ENCODE peak calls at places on chromosomes 5 and 9, in four cellular contexts. D is heart left ventricle, I is ascending aorta, J is thoracic aorta. O is an unnamed sample.

GRCh38 chr9:134192311-134192950 is 28.1 kb upstream of the RNU6ATAC start:
- DNase-seq in D (no peak), I (peak; percentile 50), J (no peak), O (no peak)

GRCh38 chr9:120403543-120403856 is 176.5 kb downstream of the CDK5RAP2 start:
- DNase-seq in D (no peak), I (no peak), J (no peak), O (no peak)

GRCh38 chr5:132057498-132058255 is 2.8 kb upstream of the IL3 start:
- DNase-seq in D (no peak), I (no peak), J (no peak), O (peak; percentile 1)

GRCh38 chr5:178320281-178320855 is 87.8 kb upstream of the PHYKPL start:
- DNase-seq in D (no peak), I (no peak), J (no peak), O (no peak)

GRCh38 chr5:38226091-38226490 is 32.3 kb upstream of the EGFLAM start:
- DNase-seq in D (no peak), I (no peak), J (no peak), O (no peak)

GRCh38 chr5:12805165-12805698 is 901.0 kb upstream of the CTNND2 start:
- DNase-seq in D (no peak), I (no peak), J (no peak), O (no peak)

GRCh38 chr5:59081693-59082092 is 498.8 kb downstream of the RAB3C start:
- DNase-seq in D (no peak), I (no peak), J (no peak), O (no peak)

GRCh38 chr5:96864922-96865545 is 11.3 kb upstream of the ERAP2 start:
- DNase-seq in D (no peak), I (no peak), J (no peak), O (no peak)

GRCh38 chr5:127400946-127401670 is 110.5 kb downstream of the MEGF10 start:
- DNase-seq in D (no peak), I (no peak), J (no peak), O (no peak)

GRCh38 chr5:44506561-44506960 is 117.3 kb upstream of the FGF10 start:
- DNase-seq in D (no peak), I (no peak), J (no peak), O (no peak)

GRCh38 chr9:95724253-95724991 is 151.1 kb upstream of the ERCC6L2 start:
- DNase-seq in D (no peak), I (no peak), J (no peak), O (no peak)

GRCh38 chr5:97009212-97009898 is 73.5 kb downstream of the LNPEP start:
- DNase-seq in D (no peak), I (no peak), J (no peak), O (no peak)

GRCh38 chr9:95505676-95506437 is 10.9 kb downstream of the PTCH1 start:
- DNase-seq in D (peak; percentile 65), I (peak; percentile 68), J (no peak), O (peak; percentile 52)

GRCh38 chr9:72930828-72931227 is 22.0 kb downstream of the ALDH1A1 start:
- DNase-seq in D (no peak), I (no peak), J (no peak), O (no peak)

GRCh38 chr9:128689820-128690683 is 1.0 kb downstream of the SET start:
- DNase-seq in D (peak; percentile 54), I (peak; percentile 69), J (no peak), O (no peak)

GRCh38 chr9:99264070-99264469 is 42.0 kb downstream of the SEC61B start:
- DNase-seq in D (no peak), I (no peak), J (no peak), O (no peak)

GRCh38 chr9:5511935-5512580 is 1.7 kb downstream of the PDCD1LG2 start:
- DNase-seq in D (no peak), I (no peak), J (no peak), O (no peak)

GRCh38 chr5:1387059-1387755 is 42.3 kb upstream of the CLPTM1L start:
- DNase-seq in D (no peak), I (no peak), J (no peak), O (no peak)

GRCh38 chr5:120532835-120533234 is 68.7 kb downstream of the PRR16 start:
- DNase-seq in D (no peak), I (no peak), J (no peak), O (no peak)

GRCh38 chr5:132093310-132093709 is 19.7 kb downstream of the CSF2 start:
- DNase-seq in D (no peak), I (no peak), J (no peak), O (no peak)

GRCh38 chr9:127818574-127818973 is 15.9 kb downstream of the FPGS start:
- DNase-seq in D (no peak), I (no peak), J (no peak), O (no peak)

GRCh38 chr5:58018016-58018415 is 441.9 kb downstream of the PLK2 start:
- DNase-seq in D (no peak), I (no peak), J (no peak), O (no peak)

GRCh38 chr9:91075279-91075678 is 273.7 kb downstream of the SYK start:
- DNase-seq in D (no peak), I (peak; percentile 44), J (no peak), O (no peak)

GRCh38 chr5:87400305-87400899 is 12.3 kb downstream of the CCNH start:
- DNase-seq in D (no peak), I (no peak), J (no peak), O (no peak)

GRCh38 chr9:86589273-86589672 is 235.1 kb upstream of the TUT7 start:
- DNase-seq in D (no peak), I (no peak), J (no peak), O (no peak)

GRCh38 chr9:134895849-134896833 is 15.5 kb downstream of the FCN2 start:
- DNase-seq in D (peak; percentile 62), I (peak; percentile 58), J (no peak), O (peak; percentile 87)

GRCh38 chr9:14415947-14416346 is 102.0 kb upstream of the NFIB start:
- DNase-seq in D (no peak), I (no peak), J (no peak), O (no peak)

GRCh38 chr5:98749046-98749445 is 24.4 kb upstream of the RGMB start:
- DNase-seq in D (no peak), I (no peak), J (no peak), O (no peak)

GRCh38 chr5:180860273-180860886 is 696 bp downstream of the ZFP62 start:
- DNase-seq in D (no peak), I (no peak), J (no peak), O (peak; percentile 21)

GRCh38 chr9:130499804-130500263 is 55.1 kb downstream of the ASS1 start:
- DNase-seq in D (no peak), I (no peak), J (no peak), O (peak; percentile 31)

GRCh38 chr5:82265052-82265451 is 13.1 kb downstream of the RPS23 start:
- DNase-seq in D (no peak), I (no peak), J (no peak), O (no peak)
- H3K4me3 ChIP-seq in D (no peak overlapping the region), I (no peak overlapping the region), J (peak overlapping the region; percentile 16), O (no peak overlapping the region)

DNA sequence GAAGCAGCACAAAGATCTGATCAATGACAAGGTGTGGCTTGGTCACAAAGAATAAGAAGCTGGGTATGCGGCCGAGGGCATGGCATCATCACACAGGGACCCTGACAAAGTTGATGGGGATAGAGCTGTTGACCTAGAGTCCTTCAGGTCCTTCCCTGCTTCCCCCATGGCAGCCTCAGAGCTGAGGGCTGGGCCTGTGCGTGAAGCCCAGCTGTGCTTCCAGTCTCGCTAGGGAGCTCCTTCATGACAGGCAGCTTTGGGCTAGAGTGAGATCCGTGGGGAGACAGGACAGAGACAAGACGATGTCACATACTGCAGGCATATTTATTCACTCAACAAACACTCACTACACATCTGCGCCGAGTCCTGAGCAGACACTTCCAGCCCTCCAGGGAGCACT is 56.4 kb upstream of the NEURL1B start:
- DNase-seq in D (no peak), I (no peak), J (no peak), O (no peak)
- H3K27me3 ChIP-seq in D (no peaks in the 10 kb centered on the region), I (no peaks in the 10 kb centered on the region), J (no peaks in the 10 kb centered on the region), O (no peaks in the 10 kb centered on the region)

GRCh38 chr5:135253601-135254165 is 145.3 kb downstream of the MACROH2A1 start:
- DNase-seq in D (no peak), I (no peak), J (no peak), O (no peak)

GRCh38 chr5:135251099-135251498 is 147.9 kb downstream of the MACROH2A1 start:
- DNase-seq in D (no peak), I (no peak), J (no peak), O (peak; percentile 65)

GRCh38 chr5:135249658-135250057 is 149.4 kb downstream of the MACROH2A1 start:
- DNase-seq in D (no peak), I (no peak), J (no peak), O (peak; percentile 42)

GRCh38 chr5:135254183-135254582 is 144.8 kb downstream of the MACROH2A1 start:
- DNase-seq in D (no peak), I (no peak), J (no peak), O (no peak)

DNA sequence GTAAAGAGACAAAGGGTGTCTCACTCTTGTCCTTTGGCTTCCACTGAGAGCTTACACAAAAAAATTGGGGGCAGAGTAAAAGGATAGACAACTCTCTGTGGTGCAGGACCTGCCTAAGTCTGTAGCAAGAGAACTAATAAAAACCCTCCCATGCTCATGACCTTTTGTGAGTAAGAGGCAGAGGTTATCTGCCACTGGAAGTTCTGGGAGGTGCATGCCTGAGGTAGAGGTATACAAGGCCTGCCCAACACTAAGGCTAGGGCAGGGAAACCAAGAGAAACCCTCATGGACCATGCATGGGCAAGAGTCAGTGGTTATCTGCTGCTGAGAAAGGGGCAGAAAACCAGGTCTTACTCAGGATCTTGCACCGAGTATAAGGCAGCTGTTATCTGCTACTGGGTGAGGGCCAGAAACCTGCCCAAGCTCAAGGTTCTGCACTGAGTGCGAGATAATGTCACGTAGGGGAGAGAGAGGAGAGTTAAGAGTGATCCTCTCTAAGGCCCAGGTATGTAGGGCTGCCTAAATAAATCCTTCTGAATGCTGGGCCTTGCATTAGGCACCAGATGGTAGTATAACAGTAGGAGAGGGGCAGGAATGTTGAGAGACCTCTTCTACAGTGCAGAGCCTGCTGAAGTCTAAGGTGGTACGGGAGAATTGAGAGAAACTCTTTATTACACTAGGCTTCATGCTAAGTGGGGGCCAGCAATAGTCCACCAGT is 143.4 kb downstream of the MACROH2A1 start:
- DNase-seq in D (no peak), I (no peak), J (no peak), O (no peak)
- H3K4me1 ChIP-seq in D (no peaks in the 10 kb centered on the region), I (no peaks in the 10 kb centered on the region), J (no peaks in the 10 kb centered on the region), O (no peaks in the 10 kb centered on the region)

DNA sequence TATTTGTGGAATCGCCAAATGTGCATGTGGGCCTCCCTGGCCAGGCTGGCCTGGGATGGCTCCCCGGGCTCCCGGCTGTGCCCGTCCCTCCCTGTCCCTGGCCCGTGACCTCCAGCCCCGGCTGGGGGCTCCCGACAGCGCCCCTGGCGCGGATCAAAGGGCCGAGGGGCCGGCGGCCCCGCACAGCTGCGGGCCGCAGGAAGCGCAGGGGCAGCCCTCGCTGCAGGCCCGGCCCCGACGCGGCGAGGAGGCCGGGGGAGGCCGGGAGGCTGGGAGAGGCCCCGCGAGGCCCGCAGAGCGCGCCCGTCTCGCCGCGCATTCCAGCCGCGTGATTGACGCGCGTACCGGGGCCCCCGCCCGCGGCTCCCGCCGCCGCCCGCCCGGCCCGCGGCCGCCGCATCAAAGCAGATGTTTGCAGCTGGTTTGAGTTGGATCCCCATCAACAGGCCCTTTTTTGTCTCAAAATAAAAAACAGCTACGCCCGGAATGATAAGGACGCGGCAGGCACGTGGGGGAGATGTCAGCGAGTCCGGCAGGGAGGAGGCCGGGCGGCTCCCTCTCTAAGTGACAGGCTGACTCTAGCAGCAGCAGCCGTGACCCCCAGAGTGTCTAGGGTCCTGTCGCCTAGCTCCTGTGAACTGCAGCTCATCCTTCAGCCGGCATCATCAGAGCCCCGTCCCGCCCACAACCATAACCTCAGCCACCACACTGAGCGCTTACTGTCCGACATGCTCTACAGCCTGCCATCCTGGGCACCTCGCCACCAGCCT is 69.4 kb downstream of the LMX1B start:
- DNase-seq in D (peak; percentile 38), I (no peak), J (no peak), O (no peak)
- H3K4me3 ChIP-seq in D (peak overlapping the region; percentile 25), I (peak overlapping the region; percentile 42), J (peak overlapping the region; percentile 46), O (no peak overlapping the region)

O was measured in adrenal gland.